ENCODE peak calls at places on chromosomes 3 and 15, in five cellular contexts. D, I, F, U and B are unnamed samples.

GRCh38 chr3:37054370-37054769 is 61.1 kb downstream of the MLH1 start:
- DNase-seq in D (no peak), U (peak), F (no peak), I (peak), B (peak)

GRCh38 chr15:45139770-45140169 is 10.0 kb downstream of the DUOX1 start:
- DNase-seq in I (no peak), D (no peak), U (no peak), F (no peak), B (no peak)

GRCh38 chr3:186489507-186489906 is 54.7 kb downstream of the CRYGS start:
- DNase-seq in D (no peak), F (no peak), U (no peak), I (no peak), B (no peak)

GRCh38 chr3:96700322-96701315 is 113.8 kb upstream of the EPHA6 start:
- DNase-seq in I (no peak), U (peak), F (no peak), D (no peak), B (no peak)

GRCh38 chr3:53672987-53673386 is 173.2 kb downstream of the CHDH start:
- DNase-seq in I (no peak), F (no peak), U (no peak), D (no peak), B (no peak)

GRCh38 chr15:58039260-58040035 is 26.1 kb downstream of the ALDH1A2 start:
- DNase-seq in F (no peak), I (no peak), D (no peak), U (no peak), B (no peak)

GRCh38 chr3:52364322-52364721 is 48.2 kb downstream of the DNAH1 start:
- DNase-seq in U (no peak), F (no peak), D (no peak), I (no peak), B (no peak)

GRCh38 chr3:9248232-9249191 is 934 bp downstream of the SRGAP3 start:
- DNase-seq in F (no peak), I (peak), U (no peak), D (no peak), B (no peak)

GRCh38 chr15:73325191-73325980 is 43.4 kb downstream of the HCN4 start:
- DNase-seq in I (no peak), U (no peak), F (no peak), D (peak), B (no peak)

GRCh38 chr3:129195731-129196256 is 12.1 kb upstream of the CNBP start:
- DNase-seq in D (no peak), U (no peak), F (no peak), I (peak), B (peak)

GRCh38 chr3:151538706-151539403 is 78.0 kb upstream of the IGSF10 start:
- DNase-seq in D (no peak), I (no peak), U (peak), F (no peak), B (no peak)

GRCh38 chr15:78084359-78084750 is 6.8 kb upstream of the TBC1D2B start:
- DNase-seq in U (no peak), D (no peak), F (no peak), I (no peak), B (no peak)

GRCh38 chr3:126131881-126132750 is 48.2 kb upstream of the SLC41A3 start:
- DNase-seq in I (no peak), U (no peak), F (no peak), D (no peak), B (no peak)

GRCh38 chr3:73270839-73271483 is 209.5 kb downstream of the EBLN2 start:
- DNase-seq in D (no peak), U (no peak), F (no peak), I (no peak), B (peak)

GRCh38 chr15:48307586-48307985 is 23.6 kb upstream of the DUT start:
- DNase-seq in D (no peak), I (no peak), U (no peak), F (no peak), B (no peak)

GRCh38 chr3:25540187-25540765 is 112.2 kb downstream of the RARB start:
- DNase-seq in D (no peak), F (no peak), I (no peak), U (no peak), B (no peak)

GRCh38 chr3:15409774-15410173 is 17.6 kb downstream of the METTL6 start:
- DNase-seq in F (no peak), U (no peak), D (no peak), I (no peak), B (no peak)

GRCh38 chr15:85726446-85726845 is 68.3 kb downstream of the KLHL25 start:
- DNase-seq in F (no peak), I (no peak), D (no peak), U (no peak), B (peak)

GRCh38 chr15:28114721-28115622 is 15.9 kb upstream of the OCA2 start:
- DNase-seq in D (no peak), I (no peak), U (no peak), F (no peak), B (peak)

GRCh38 chr3:78988324-78988723 is 779.5 kb downstream of the ROBO1 start:
- DNase-seq in I (peak), F (no peak), D (no peak), U (no peak), B (peak)

GRCh38 chr15:87736921-87737389 is 519.6 kb downstream of the NTRK3 start:
- DNase-seq in U (no peak), F (no peak), D (no peak), I (no peak), B (peak)

GRCh38 chr3:72912532-72912931 is 24.7 kb downstream of the GXYLT2 start:
- DNase-seq in F (no peak), D (no peak), U (no peak), I (peak), B (no peak)

GRCh38 chr15:58043192-58043903 is 22.2 kb downstream of the ALDH1A2 start:
- DNase-seq in D (peak), F (peak), I (peak), U (peak), B (peak)

GRCh38 chr3:71050133-71050520 is 533.4 kb downstream of the FOXP1 start:
- DNase-seq in F (no peak), U (no peak), I (peak), D (no peak), B (peak)

GRCh38 chr15:68042156-68042854 is 11.8 kb upstream of the PIAS1 start:
- DNase-seq in U (no peak), D (no peak), F (no peak), I (no peak), B (no peak)

GRCh38 chr3:141913150-141913811 is 36.8 kb downstream of the ATP1B3 start:
- DNase-seq in F (peak), D (peak), I (peak), U (peak), B (peak)

GRCh38 chr3:88149146-88149515 is 628 bp upstream of the C3orf38 start:
- DNase-seq in I (no peak), F (no peak), D (no peak), U (no peak), B (peak)

GRCh38 chr15:69666441-69666882 is 213.8 kb downstream of the RPLP1 start:
- DNase-seq in I (peak), D (peak), U (no peak), F (no peak), B (peak)

GRCh38 chr3:39805650-39806049 is 3.8 kb upstream of the MYRIP start:
- DNase-seq in I (no peak), U (no peak), D (no peak), F (no peak), B (no peak)

GRCh38 chr3:171615742-171616141 is 155.5 kb upstream of the TNIK start:
- DNase-seq in U (no peak), I (peak), F (no peak), D (no peak), B (no peak)